ENCODE peak calls at places on chromosomes 1 and 21, in seven cellular contexts. E is endodermal cell; W is NB4; S is NCI-H774; C is naive thymus-derived CD8-positive, alpha-beta T cell; R is right atrium auricular region; P is skeletal muscle cell. K is an unnamed sample.
A peak's percentile ranks its signal among the peaks of the same experiment; 100 is the strongest.

GRCh38 chr1:204573563-204573925 is 57.3 kb downstream of the MDM4 start:
- DNase-seq in C (no peak), R (no peak), W (no peak), S (no peak), P (no peak), E (peak; percentile 53), K (no peak)

GRCh38 chr1:36136535-36136934 is 11.5 kb upstream of the COL8A2 start:
- DNase-seq in P (no peak), W (no peak), C (no peak), S (no peak), E (no peak), R (peak; percentile 79), K (no peak)

GRCh38 chr21:32349333-32349944 is 43.4 kb downstream of the URB1 start:
- DNase-seq in C (no peak), P (no peak), R (no peak), S (no peak), E (no peak), W (no peak), K (no peak)

GRCh38 chr21:44994016-44994365 is 54.2 kb downstream of the SLX9 start:
- DNase-seq in P (no peak), R (no peak), E (no peak), S (no peak), W (no peak), C (no peak), K (no peak)

GRCh38 chr1:75616436-75617433 is 5.8 kb upstream of the SLC44A5 start:
- DNase-seq in W (no peak), R (no peak), C (no peak), S (no peak), E (peak; percentile 83), P (peak; percentile 10), K (peak; percentile 55)

GRCh38 chr1:103309761-103310160 is 201.4 kb upstream of the COL11A1 start:
- DNase-seq in E (no peak), C (no peak), W (no peak), R (no peak), P (no peak), S (no peak), K (no peak)

GRCh38 chr21:34042735-34043134 is 30.6 kb upstream of the MRPS6 start:
- DNase-seq in S (no peak), W (no peak), E (no peak), P (no peak), C (no peak), R (no peak), K (no peak)

GRCh38 chr1:246332078-246332477 is 175.0 kb downstream of the SMYD3 start:
- DNase-seq in W (no peak), E (no peak), R (no peak), P (no peak), S (no peak), C (no peak), K (no peak)

GRCh38 chr1:230509281-230509977 is 83.3 kb upstream of the PGBD5 start:
- DNase-seq in S (no peak), C (no peak), P (peak; percentile 88), R (peak; percentile 67), E (no peak), W (peak; percentile 68), K (no peak)

GRCh38 chr1:1665815-1666251 is 7.0 kb upstream of the CDK11B start:
- DNase-seq in E (peak; percentile 90), S (no peak), R (no peak), P (no peak), W (peak; percentile 40), C (peak; percentile 9), K (peak; percentile 88)

GRCh38 chr1:201653883-201654282 is 115.0 kb downstream of the NAV1 start:
- DNase-seq in R (no peak), W (no peak), P (no peak), S (no peak), E (no peak), C (no peak), K (no peak)

GRCh38 chr1:29801561-29801973 is 565.2 kb downstream of the PTPRU start:
- DNase-seq in P (no peak), W (no peak), C (no peak), R (peak; percentile 52), E (no peak), S (no peak), K (peak; percentile 33)